ENCODE peak calls at places on chromosomes 16 and 17, in four cellular contexts. One of them, this sample, is unnamed.

GRCh38 chr17:79127534-79128135 is 53.0 kb downstream of the ENGASE start:
- DNase-seq in neuronal stem cell: no peak
- DNase-seq in H1: no peak
- DNase-seq in IMR-90: no peak
- DNase-seq in this sample: no peak

GRCh38 chr17:49638818-49639217 is 39.1 kb downstream of the SPOP start:
- DNase-seq in neuronal stem cell: no peak
- DNase-seq in H1: no peak
- DNase-seq in IMR-90: no peak
- DNase-seq in this sample: no peak

GRCh38 chr17:49779730-49780220 is 8.7 kb upstream of the KAT7 start:
- DNase-seq in neuronal stem cell: no peak
- DNase-seq in H1: no peak
- DNase-seq in IMR-90: peak
- DNase-seq in this sample: no peak

GRCh38 chr16:2043980-2044451 is 3.6 kb downstream of the NTHL1 start:
- DNase-seq in neuronal stem cell: no peak
- DNase-seq in H1: no peak
- DNase-seq in IMR-90: no peak
- DNase-seq in this sample: no peak

GRCh38 chr17:57892146-57892819 is 42.4 kb upstream of the MRPS23 start:
- DNase-seq in neuronal stem cell: peak
- DNase-seq in H1: peak
- DNase-seq in IMR-90: peak
- DNase-seq in this sample: peak

GRCh38 chr17:62933986-62934385 is 32.0 kb upstream of the TANC2 start:
- DNase-seq in neuronal stem cell: no peak
- DNase-seq in H1: no peak
- DNase-seq in IMR-90: no peak
- DNase-seq in this sample: no peak

GRCh38 chr17:80761421-80761871 is 216.8 kb downstream of the RPTOR start:
- DNase-seq in neuronal stem cell: no peak
- DNase-seq in H1: no peak
- DNase-seq in IMR-90: peak
- DNase-seq in this sample: no peak

GRCh38 chr16:6684076-6684673 is 648.5 kb upstream of the RBFOX1 start:
- DNase-seq in neuronal stem cell: peak
- DNase-seq in H1: peak
- DNase-seq in IMR-90: no peak
- DNase-seq in this sample: no peak

GRCh38 chr16:82639666-82640336 is 13.0 kb downstream of the CDH13 start:
- DNase-seq in neuronal stem cell: peak
- DNase-seq in H1: peak
- DNase-seq in IMR-90: peak
- DNase-seq in this sample: peak

GRCh38 chr16:52629296-52629695 is 82.4 kb upstream of the TOX3 start:
- DNase-seq in neuronal stem cell: no peak
- DNase-seq in H1: no peak
- DNase-seq in IMR-90: no peak
- DNase-seq in this sample: no peak

GRCh38 chr16:23125277-23125676 is 24.0 kb downstream of the USP31 start:
- DNase-seq in neuronal stem cell: no peak
- DNase-seq in H1: no peak
- DNase-seq in IMR-90: no peak
- DNase-seq in this sample: no peak

GRCh38 chr16:75256871-75257343 is 5.5 kb upstream of the BCAR1 start:
- DNase-seq in neuronal stem cell: no peak
- DNase-seq in H1: no peak
- DNase-seq in IMR-90: peak
- DNase-seq in this sample: peak

GRCh38 chr16:5504028-5504758 is 406.6 kb upstream of the EEF2KMT start:
- DNase-seq in neuronal stem cell: no peak
- DNase-seq in H1: no peak
- DNase-seq in IMR-90: no peak
- DNase-seq in this sample: no peak

GRCh38 chr16:71425746-71426068 is 16.1 kb downstream of the TLE7 start:
- DNase-seq in neuronal stem cell: no peak
- DNase-seq in H1: no peak
- DNase-seq in IMR-90: no peak
- DNase-seq in this sample: no peak

GRCh38 chr16:67936876-67937605 is 391 bp upstream of the PSMB10 start:
- DNase-seq in neuronal stem cell: no peak
- DNase-seq in H1: no peak
- DNase-seq in IMR-90: no peak
- DNase-seq in this sample: no peak

GRCh38 chr17:57862990-57863667 is 13.3 kb upstream of the MRPS23 start:
- DNase-seq in neuronal stem cell: no peak
- DNase-seq in H1: no peak
- DNase-seq in IMR-90: no peak
- DNase-seq in this sample: peak

GRCh38 chr17:71631483-71631882 is 489.3 kb upstream of the SOX9 start:
- DNase-seq in neuronal stem cell: no peak
- DNase-seq in H1: no peak
- DNase-seq in IMR-90: peak
- DNase-seq in this sample: no peak

GRCh38 chr16:64983983-64984382 is 137.9 kb downstream of the CDH11 start:
- DNase-seq in neuronal stem cell: peak
- DNase-seq in H1: peak
- DNase-seq in IMR-90: peak
- DNase-seq in this sample: peak

GRCh38 chr17:33046361-33047255 is 55.0 kb downstream of the SPACA3 start:
- DNase-seq in neuronal stem cell: no peak
- DNase-seq in H1: no peak
- DNase-seq in IMR-90: no peak
- DNase-seq in this sample: no peak

GRCh38 chr17:44095647-44096496 is 25.3 kb downstream of the G6PC3 start:
- DNase-seq in neuronal stem cell: peak
- DNase-seq in H1: peak
- DNase-seq in IMR-90: peak
- DNase-seq in this sample: peak

GRCh38 chr16:10178079-10178478 is 4.1 kb downstream of the GRIN2A start:
- DNase-seq in neuronal stem cell: no peak
- DNase-seq in H1: no peak
- DNase-seq in IMR-90: no peak
- DNase-seq in this sample: no peak

GRCh38 chr17:41284546-41284945 is 9.0 kb downstream of the KRTAP9-7 start:
- DNase-seq in neuronal stem cell: no peak
- DNase-seq in H1: no peak
- DNase-seq in IMR-90: no peak
- DNase-seq in this sample: no peak

GRCh38 chr16:67847064-67847861 is at the start of gene CENPT:
- DNase-seq in neuronal stem cell: no peak
- DNase-seq in H1: peak
- DNase-seq in IMR-90: peak
- DNase-seq in this sample: no peak

GRCh38 chr17:64084086-64084939 is 45.6 kb downstream of the ERN1 start:
- DNase-seq in neuronal stem cell: no peak
- DNase-seq in H1: no peak
- DNase-seq in IMR-90: peak
- DNase-seq in this sample: peak

GRCh38 chr16:57563487-57563750 is 21.0 kb downstream of the ADGRG5 start:
- DNase-seq in neuronal stem cell: no peak
- DNase-seq in H1: no peak
- DNase-seq in IMR-90: no peak
- DNase-seq in this sample: no peak

GRCh38 chr16:50762241-50762640 is 20.4 kb downstream of the CYLD start:
- DNase-seq in neuronal stem cell: no peak
- DNase-seq in H1: no peak
- DNase-seq in IMR-90: peak
- DNase-seq in this sample: no peak

DNA sequence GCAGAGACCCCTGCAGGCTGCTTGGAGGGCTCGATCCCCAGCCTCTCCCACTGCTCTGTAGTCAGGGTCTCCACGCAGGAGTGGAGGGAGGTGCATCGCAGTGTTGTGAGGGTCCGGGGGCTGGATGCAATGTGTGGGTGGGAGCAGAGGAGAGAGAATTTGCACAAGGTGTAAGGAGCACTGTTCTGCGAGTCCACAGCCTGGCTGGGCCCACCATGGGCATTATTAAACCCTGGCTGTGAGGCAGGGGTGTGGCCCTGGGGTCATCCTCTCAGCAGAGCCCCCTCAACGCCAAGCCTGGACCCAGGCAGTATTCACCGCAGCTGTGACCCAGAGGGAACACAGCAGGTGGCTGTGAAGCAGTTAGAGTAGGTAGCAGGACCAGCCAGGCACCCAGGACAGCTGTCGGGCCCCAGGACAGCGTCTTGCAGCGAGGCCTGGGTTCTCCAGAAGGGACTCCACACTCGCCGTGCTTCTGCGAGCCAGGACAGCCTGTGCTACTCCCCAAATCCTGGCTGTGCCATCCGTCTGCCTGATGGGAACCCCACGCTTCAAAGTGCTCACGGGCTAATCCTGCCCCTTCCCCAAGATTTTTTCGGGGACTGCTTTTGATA is 101.1 kb upstream of the GSE1 start:
- DNase-seq in neuronal stem cell: no peak
- DNase-seq in H1: no peak
- DNase-seq in IMR-90: no peak
- DNase-seq in this sample: no peak
- H4K91ac ChIP-seq in neuronal stem cell: no peak
- H4K91ac ChIP-seq in H1: no peak
- H4K91ac ChIP-seq in IMR-90: no peak
- H4K91ac ChIP-seq in this sample: no peak

GRCh38 chr17:36132421-36132831 is 28.8 kb downstream of the CCL4 start:
- DNase-seq in neuronal stem cell: no peak
- DNase-seq in H1: no peak
- DNase-seq in IMR-90: no peak
- DNase-seq in this sample: no peak

GRCh38 chr17:36136031-36136430 is 32.4 kb downstream of the CCL4 start:
- DNase-seq in neuronal stem cell: no peak
- DNase-seq in H1: no peak
- DNase-seq in IMR-90: no peak
- DNase-seq in this sample: no peak

GRCh38 chr17:36133629-36134259 is 30.1 kb downstream of the CCL4 start:
- DNase-seq in neuronal stem cell: no peak
- DNase-seq in H1: no peak
- DNase-seq in IMR-90: no peak
- DNase-seq in this sample: no peak

GRCh38 chr17:36135465-36135864 is 31.8 kb downstream of the CCL4 start:
- DNase-seq in neuronal stem cell: no peak
- DNase-seq in H1: no peak
- DNase-seq in IMR-90: no peak
- DNase-seq in this sample: no peak

DNA sequence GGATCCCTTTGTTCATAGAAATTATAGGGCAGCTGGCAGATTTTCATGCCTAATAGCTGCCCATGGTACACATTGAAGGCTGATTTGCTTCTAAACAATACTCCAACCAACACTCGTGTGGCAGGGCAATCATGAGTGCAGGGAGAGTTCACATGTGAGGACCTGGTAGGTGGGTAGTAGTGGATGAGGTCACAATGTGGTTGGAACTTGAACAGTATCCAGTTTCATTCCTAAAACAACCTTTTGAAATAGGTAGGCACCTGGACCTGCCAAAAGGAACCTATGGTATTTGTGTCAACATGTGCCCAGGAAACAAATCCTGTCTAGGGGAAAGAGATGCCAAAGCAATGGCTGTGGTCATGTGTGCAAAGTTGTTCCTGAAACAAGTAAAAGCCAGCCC is 32.8 kb downstream of the CCL4 start:
- DNase-seq in neuronal stem cell: no peak
- DNase-seq in H1: no peak
- DNase-seq in IMR-90: no peak
- DNase-seq in this sample: no peak
- H3K9ac ChIP-seq in neuronal stem cell: no peak
- H3K9ac ChIP-seq in H1: no peak
- H3K9ac ChIP-seq in IMR-90: no peak
- H3K9ac ChIP-seq in this sample: no peak

GRCh38 chr17:7582401-7583252 is 1.0 kb upstream of the MPDU1 start:
- DNase-seq in neuronal stem cell: no peak
- DNase-seq in H1: peak
- DNase-seq in IMR-90: no peak
- DNase-seq in this sample: peak

GRCh38 chr17:7580631-7581554 is 1.5 kb downstream of the CD68 start:
- DNase-seq in neuronal stem cell: no peak
- DNase-seq in H1: peak
- DNase-seq in IMR-90: no peak
- DNase-seq in this sample: peak

GRCh38 chr17:7586673-7587419 is 3.0 kb downstream of the SOX15 start:
- DNase-seq in neuronal stem cell: no peak
- DNase-seq in H1: peak
- DNase-seq in IMR-90: no peak
- DNase-seq in this sample: peak

GRCh38 chr17:7579839-7580630 is 597 bp downstream of the CD68 start:
- DNase-seq in neuronal stem cell: no peak
- DNase-seq in H1: peak
- DNase-seq in IMR-90: no peak
- DNase-seq in this sample: no peak

DNA sequence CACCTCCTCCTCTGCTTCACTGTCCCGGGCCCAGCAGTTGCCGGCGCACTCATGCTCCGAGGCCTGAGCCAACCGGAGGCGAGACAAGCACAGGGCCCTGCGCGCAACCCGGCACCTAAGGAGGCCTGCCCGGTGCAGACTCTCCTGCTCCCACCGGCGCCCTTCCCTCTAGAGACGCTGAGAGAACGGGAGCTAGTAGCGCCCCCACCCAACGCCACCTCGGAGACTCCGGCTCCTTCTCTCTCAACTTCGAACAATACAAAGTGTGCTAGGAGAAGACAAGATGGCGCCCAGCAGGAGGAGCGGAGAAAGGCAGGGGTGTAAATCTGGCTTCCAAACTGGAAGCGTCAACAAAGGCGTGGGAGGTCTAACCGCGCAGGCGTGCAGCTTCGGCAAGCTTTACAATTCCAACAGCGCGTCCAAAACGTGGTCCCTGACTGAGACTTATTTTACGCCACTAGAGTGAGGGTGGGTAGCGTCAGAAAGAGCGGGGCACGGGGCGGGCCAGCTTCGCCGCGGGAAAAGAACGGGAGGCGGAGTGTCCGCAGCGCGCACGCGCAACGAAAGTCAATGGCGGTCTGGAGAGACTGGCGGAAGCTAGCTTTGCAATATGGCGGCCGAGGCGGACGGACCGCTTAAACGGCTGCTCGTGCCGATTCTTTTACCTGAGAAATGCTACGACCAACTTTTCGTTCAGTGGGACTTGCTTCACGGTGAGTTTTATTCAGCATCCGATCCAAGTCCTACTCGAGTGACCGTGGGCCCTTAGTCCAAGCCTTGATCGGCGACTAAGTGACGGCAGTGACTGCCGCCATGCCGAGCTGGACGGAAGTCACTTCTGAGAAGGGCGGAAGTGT is at the start of gene MPDU1:
- DNase-seq in neuronal stem cell: peak
- DNase-seq in H1: peak
- DNase-seq in IMR-90: peak
- DNase-seq in this sample: peak
- H3K14ac ChIP-seq in neuronal stem cell: peak
- H3K14ac ChIP-seq in H1: no peak
- H3K14ac ChIP-seq in IMR-90: peak
- H3K14ac ChIP-seq in this sample: peak

DNA sequence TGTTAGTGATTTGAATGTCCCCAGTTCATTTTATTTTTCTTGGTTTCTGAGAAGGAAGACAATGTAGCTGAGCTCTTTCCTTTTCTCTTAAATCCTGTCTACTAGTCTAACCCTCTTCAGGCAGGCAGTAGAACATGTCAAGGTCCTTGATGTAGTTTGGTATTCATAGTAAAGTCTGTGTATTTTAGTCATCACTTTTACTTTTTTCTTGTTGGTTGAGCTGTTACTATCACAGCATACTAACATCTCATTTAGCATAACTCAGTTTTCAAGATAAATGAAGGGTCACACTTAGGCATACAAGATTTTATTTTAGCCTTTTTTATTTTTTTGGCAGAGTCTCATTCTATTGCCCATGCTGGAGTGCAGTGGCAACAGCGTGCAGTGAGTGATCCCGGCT is 70.5 kb downstream of the KPNA2 start:
- DNase-seq in neuronal stem cell: no peak
- DNase-seq in H1: no peak
- DNase-seq in IMR-90: no peak
- DNase-seq in this sample: no peak
- H4K91ac ChIP-seq in neuronal stem cell: no peak
- H4K91ac ChIP-seq in H1: no peak
- H4K91ac ChIP-seq in IMR-90: no peak
- H4K91ac ChIP-seq in this sample: no peak